ENCODE peak calls at places on chromosomes 3 and 15, in seven cellular contexts. Q, D, R, V, E, M and C are unnamed samples.
A peak's percentile ranks its signal among the peaks of the same experiment; 100 is the strongest.

GRCh38 chr3:196179380-196180308 is 31.6 kb downstream of the ZDHHC19 start:
- DNase-seq in R (peak; percentile 36), V (no peak), Q (no peak), M (no peak), D (no peak), E (no peak), C (peak; percentile 97)

GRCh38 chr15:93088981-93089854 is at the start of gene RGMA:
- DNase-seq in D (no peak), V (no peak), E (no peak), Q (no peak), R (no peak), M (no peak), C (no peak)

GRCh38 chr3:167733961-167734497 is 663 bp downstream of the PDCD10 start:
- DNase-seq in R (peak; percentile 26), M (peak; percentile 53), V (no peak), Q (no peak), E (no peak), D (peak; percentile 23), C (no peak)

GRCh38 chr3:134239538-134239937 is 11.1 kb downstream of the RYK start:
- DNase-seq in R (no peak), V (no peak), Q (no peak), D (no peak), M (peak; percentile 33), E (no peak), C (peak; percentile 36)

GRCh38 chr3:58037141-58037910 is 29.1 kb downstream of the FLNB start:
- DNase-seq in M (no peak), D (no peak), Q (no peak), E (no peak), R (no peak), V (no peak), C (no peak)

GRCh38 chr3:117218709-117219108 is 509.1 kb downstream of the TUSC7 start:
- DNase-seq in M (no peak), E (no peak), R (no peak), Q (no peak), V (no peak), D (no peak), C (no peak)

GRCh38 chr3:143269741-143270140 is 150.2 kb downstream of the CHST2 start:
- DNase-seq in D (no peak), R (no peak), Q (no peak), V (no peak), E (no peak), M (no peak), C (no peak)

GRCh38 chr15:38857814-38858213 is 293.2 kb upstream of the RASGRP1 start:
- DNase-seq in M (no peak), R (no peak), D (no peak), E (no peak), V (no peak), Q (no peak), C (no peak)

GRCh38 chr15:85580914-85581313 is 200.5 kb downstream of the AKAP13 start:
- DNase-seq in M (no peak), V (no peak), E (peak; percentile 72), Q (no peak), D (peak; percentile 64), R (peak; percentile 37), C (peak; percentile 69)

GRCh38 chr3:80190051-80190450 is 422.3 kb upstream of the ROBO1 start:
- DNase-seq in Q (no peak), V (no peak), E (no peak), R (peak; percentile 88), D (peak; percentile 43), M (peak; percentile 35), C (no peak)

GRCh38 chr3:81105761-81106160 is 655.7 kb downstream of the GBE1 start:
- DNase-seq in R (peak; percentile 61), M (no peak), E (no peak), D (no peak), Q (no peak), V (no peak), C (no peak)

GRCh38 chr3:71121429-71122167 is 461.9 kb downstream of the FOXP1 start:
- DNase-seq in Q (no peak), E (no peak), D (no peak), M (no peak), V (no peak), R (no peak), C (no peak)

GRCh38 chr3:124563376-124563775 is 166.9 kb upstream of the UMPS start:
- DNase-seq in E (no peak), D (peak; percentile 17), M (no peak), R (peak; percentile 25), Q (no peak), V (no peak), C (no peak)

GRCh38 chr3:156148946-156149348 is 28.6 kb downstream of the KCNAB1 start:
- DNase-seq in V (no peak), D (no peak), E (no peak), Q (no peak), M (peak; percentile 18), R (peak; percentile 68), C (no peak)

GRCh38 chr3:59499954-59500353 is 450.1 kb upstream of the CFAP20DC start:
- DNase-seq in V (no peak), Q (no peak), M (no peak), E (no peak), R (no peak), D (no peak), C (no peak)

GRCh38 chr3:136728434-136728833 is 23.7 kb downstream of the STAG1 start:
- DNase-seq in Q (no peak), E (no peak), R (no peak), D (no peak), M (peak; percentile 63), V (no peak), C (no peak)

GRCh38 chr3:130702985-130703384 is 43.6 kb downstream of the PIK3R4 start:
- DNase-seq in Q (no peak), E (no peak), D (no peak), R (no peak), M (no peak), V (no peak), C (no peak)

GRCh38 chr3:170496868-170497140 is 78.1 kb downstream of the CLDN11 start:
- DNase-seq in R (no peak), M (no peak), V (no peak), D (no peak), E (no peak), Q (no peak), C (no peak)

GRCh38 chr3:141913150-141913811 is 36.8 kb downstream of the ATP1B3 start:
- DNase-seq in M (peak; percentile 71), Q (no peak), E (no peak), R (peak; percentile 84), V (no peak), D (peak; percentile 77), C (peak; percentile 71)

GRCh38 chr3:35946121-35946856 is 307.0 kb downstream of the ARPP21 start:
- DNase-seq in R (peak; percentile 78), V (no peak), M (peak; percentile 13), E (no peak), D (peak; percentile 43), Q (no peak), C (peak; percentile 8)

GRCh38 chr3:5917932-5918331 is 730.4 kb downstream of the EDEM1 start:
- DNase-seq in M (no peak), R (no peak), D (no peak), V (no peak), E (no peak), Q (no peak), C (no peak)

GRCh38 chr3:4503050-4503449 is 9.9 kb downstream of the ITPR1 start:
- DNase-seq in V (no peak), R (no peak), M (no peak), Q (no peak), D (no peak), E (no peak), C (peak; percentile 70)

GRCh38 chr3:68999605-69000004 is 13.9 kb downstream of the EOGT start:
- DNase-seq in V (no peak), R (peak; percentile 49), D (no peak), E (no peak), Q (no peak), M (no peak), C (no peak)

GRCh38 chr15:81312790-81313543 is 11.0 kb downstream of the STARD5 start:
- DNase-seq in Q (peak; percentile 64), D (peak; percentile 81), R (peak; percentile 98), V (peak; percentile 89), E (peak; percentile 73), M (peak; percentile 98), C (no peak)

GRCh38 chr15:89888214-89888804 is 5.5 kb downstream of the AP3S2 start:
- DNase-seq in R (peak; percentile 86), D (peak; percentile 69), V (no peak), Q (no peak), M (peak; percentile 80), E (no peak), C (peak; percentile 37)

GRCh38 chr15:50889589-50889988 is 18.9 kb upstream of the AP4E1 start:
- DNase-seq in R (no peak), E (no peak), V (no peak), Q (no peak), D (no peak), M (no peak), C (no peak)

GRCh38 chr3:62724503-62724902 is 150.7 kb downstream of the CADPS start:
- DNase-seq in Q (no peak), E (no peak), M (no peak), V (no peak), R (no peak), D (no peak), C (no peak)

GRCh38 chr15:95655089-95655488 is 675.4 kb upstream of the NR2F2 start:
- DNase-seq in M (peak; percentile 38), V (no peak), R (no peak), Q (no peak), E (no peak), D (no peak), C (no peak)

GRCh38 chr15:95647878-95648277 is 682.6 kb upstream of the NR2F2 start:
- DNase-seq in V (no peak), M (no peak), Q (no peak), D (no peak), R (no peak), E (no peak), C (no peak)

GRCh38 chr15:95653361-95653805 is 677.1 kb upstream of the NR2F2 start:
- DNase-seq in V (no peak), D (no peak), M (peak; percentile 78), E (no peak), R (no peak), Q (no peak), C (no peak)
- TF ChIP-seq CTCF in V (no peak), D (no peak), M (no peak), E (no peak), R (no peak), Q (no peak), C (no peak)

GRCh38 chr3:66831931-66832330 is 166.2 kb upstream of the KBTBD8 start:
- DNase-seq in M (no peak), D (no peak), V (no peak), E (no peak), Q (no peak), R (no peak), C (no peak)

GRCh38 chr3:66836363-66837152 is 161.5 kb upstream of the KBTBD8 start:
- DNase-seq in D (no peak), R (peak; percentile 35), V (no peak), E (no peak), Q (no peak), M (peak; percentile 4), C (no peak)
- TF ChIP-seq CTCF in D (peak; percentile 16), R (peak; percentile 35), V (no peak), E (no peak), Q (no peak), M (no peak), C (no peak)

GRCh38 chr3:14181253-14181652 is 2.6 kb downstream of the LSM3 start:
- DNase-seq in D (no peak), V (no peak), Q (no peak), M (no peak), E (no peak), R (no peak), C (no peak)
- TF ChIP-seq CTCF in D (no peak), V (no peak), Q (no peak), M (no peak), E (no peak), R (no peak), C (no peak)

GRCh38 chr3:177379045-177379444 is 181.8 kb upstream of the TBL1XR1 start:
- DNase-seq in V (no peak), M (no peak), D (no peak), E (no peak), R (no peak), Q (no peak), C (peak; percentile 70)
- TF ChIP-seq CTCF in V (no peak), M (no peak), D (no peak), E (no peak), R (no peak), Q (no peak), C (peak; percentile 39)